ENCODE peak calls at places on chromosomes 3 and 15, in four cellular contexts. R, W, V and C are unnamed samples.

GRCh38 chr3:141331370-141332318 is 36.7 kb upstream of the ZBTB38 start:
- DNase-seq in V (peak; percentile 92), R (peak; percentile 53), W (peak; percentile 97), C (no peak)

GRCh38 chr15:42139596-42139995 is 16.8 kb downstream of the PLA2G4F start:
- DNase-seq in V (no peak), R (no peak), W (no peak), C (no peak)

GRCh38 chr15:40948706-40949473 is 4.4 kb upstream of the CHAC1 start:
- DNase-seq in R (no peak), V (no peak), W (no peak), C (no peak)

GRCh38 chr15:76987276-76987675 is 7.7 kb upstream of the PSTPIP1 start:
- DNase-seq in W (no peak), V (no peak), R (no peak), C (peak; percentile 8)

GRCh38 chr3:32076566-32076965 is 29.9 kb upstream of the GPD1L start:
- DNase-seq in R (no peak), W (no peak), V (no peak), C (no peak)

GRCh38 chr3:188339410-188340295 is 185.7 kb downstream of the LPP start:
- DNase-seq in W (no peak), R (no peak), V (no peak), C (no peak)

GRCh38 chr3:120767106-120767505 is 24.6 kb downstream of the GTF2E1 start:
- DNase-seq in W (no peak), R (no peak), V (no peak), C (no peak)

GRCh38 chr15:69537888-69538287 is 85.3 kb downstream of the RPLP1 start:
- DNase-seq in W (no peak), V (no peak), R (no peak), C (no peak)

GRCh38 chr3:151203053-151203420 is at the start of gene GPR171:
- DNase-seq in V (no peak), R (no peak), W (no peak), C (no peak)

GRCh38 chr15:66880380-66881155 is 178.5 kb downstream of the SMAD6 start:
- DNase-seq in R (no peak), V (no peak), W (no peak), C (no peak)

GRCh38 chr15:63389902-63390301 is 8.3 kb upstream of the CA12 start:
- DNase-seq in W (no peak), R (peak; percentile 23), V (peak; percentile 50), C (no peak)

GRCh38 chr3:110473405-110473804 is 598.2 kb upstream of the NECTIN3 start:
- DNase-seq in R (no peak), V (no peak), W (no peak), C (no peak)

GRCh38 chr3:45688194-45688881 is 858 bp upstream of the SACM1L start:
- DNase-seq in R (peak; percentile 29), V (peak; percentile 82), W (peak; percentile 47), C (peak; percentile 57)

GRCh38 chr3:54322354-54322753 is 200.0 kb downstream of the CACNA2D3 start:
- DNase-seq in R (peak; percentile 10), W (peak; percentile 5), V (no peak), C (no peak)

GRCh38 chr3:182258538-182259177 is 534.6 kb upstream of the ATP11B start:
- DNase-seq in V (peak; percentile 29), R (peak; percentile 45), W (peak; percentile 54), C (no peak)

GRCh38 chr15:65913631-65914199 is 44.4 kb downstream of the RAB11A start:
- DNase-seq in R (no peak), V (no peak), W (no peak), C (no peak)

GRCh38 chr3:138180375-138181029 is 5.8 kb upstream of the DBR1 start:
- DNase-seq in R (peak; percentile 50), W (peak; percentile 35), V (peak; percentile 56), C (no peak)

GRCh38 chr3:114213669-114214541 is 23.5 kb downstream of the ZNF80 start:
- DNase-seq in W (peak; percentile 4), R (no peak), V (peak; percentile 1), C (no peak)

GRCh38 chr3:53530205-53530604 is 35.8 kb downstream of the CACNA1D start:
- DNase-seq in V (no peak), R (no peak), W (no peak), C (no peak)

GRCh38 chr3:171776411-171776810 is 33.9 kb downstream of the PLD1 start:
- DNase-seq in V (no peak), R (peak; percentile 36), W (no peak), C (no peak)

GRCh38 chr3:8529197-8529637 is 27.6 kb downstream of the LMCD1 start:
- DNase-seq in R (peak; percentile 59), V (no peak), W (peak; percentile 34), C (no peak)

GRCh38 chr3:60386311-60386710 is 864.9 kb downstream of the FHIT start:
- DNase-seq in V (no peak), W (no peak), R (no peak), C (no peak)

GRCh38 chr3:126481808-126482502 is 6.3 kb upstream of the ZXDC start:
- DNase-seq in W (no peak), R (peak; percentile 71), V (no peak), C (no peak)

GRCh38 chr3:193971268-193971751 is 164.6 kb upstream of the HES1 start:
- DNase-seq in V (no peak), R (no peak), W (peak; percentile 12), C (no peak)

GRCh38 chr3:16400143-16400935 is 113.2 kb downstream of the RFTN1 start:
- DNase-seq in R (no peak), V (no peak), W (no peak), C (no peak)
- TF ChIP-seq HMGXB4 in R (no peak), V (no peak), W (no peak), C (no peak)

DNA sequence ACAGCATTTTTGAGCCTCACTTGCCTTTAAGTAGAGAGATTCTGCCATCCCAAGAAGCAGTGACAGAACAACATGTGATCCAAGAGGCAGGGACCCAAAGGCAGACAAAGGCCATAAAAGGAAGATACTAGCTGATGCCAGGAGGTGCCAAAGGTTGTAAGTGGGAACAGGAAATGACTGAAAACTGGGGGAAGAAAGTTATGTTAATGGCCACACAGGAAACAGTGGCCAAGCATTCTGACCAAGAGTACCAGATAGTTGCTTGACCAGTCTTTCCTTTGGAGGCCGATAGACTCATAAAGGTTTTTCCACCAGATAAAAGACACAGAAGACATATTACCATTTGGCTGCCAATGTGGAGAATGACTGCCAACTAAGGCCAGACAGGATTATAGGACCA is 274.5 kb upstream of the PEX5L start:
- DNase-seq in W (no peak), R (no peak), V (no peak), C (no peak)
- TF ChIP-seq NR3C1 in W (no peak), R (no peak), V (no peak), C (no peak)

DNA sequence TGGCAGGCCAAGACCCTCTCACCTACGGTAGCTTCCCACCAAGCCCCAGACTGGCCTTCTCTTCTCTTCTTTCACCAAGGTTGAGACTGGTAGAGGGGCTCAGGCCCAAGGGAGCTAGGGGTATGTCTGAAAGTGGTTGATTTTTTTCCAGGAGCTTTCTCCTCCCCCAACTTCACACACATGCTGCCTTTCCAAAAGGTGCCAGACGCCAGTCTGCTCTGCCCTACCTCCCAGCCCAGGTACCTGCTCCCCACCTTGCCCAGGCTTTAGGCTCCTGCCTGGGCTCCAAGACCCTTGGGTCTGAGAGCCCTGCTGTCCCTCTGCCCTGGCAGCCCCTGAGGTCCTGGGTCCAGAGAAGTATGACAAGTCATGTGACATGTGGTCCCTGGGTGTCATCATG is 28.4 kb downstream of the MAPKAPK3 start:
- DNase-seq in R (no peak), W (no peak), V (no peak), C (no peak)
- TF ChIP-seq HMGXB4 in R (no peak), W (no peak), V (no peak), C (no peak)

DNA sequence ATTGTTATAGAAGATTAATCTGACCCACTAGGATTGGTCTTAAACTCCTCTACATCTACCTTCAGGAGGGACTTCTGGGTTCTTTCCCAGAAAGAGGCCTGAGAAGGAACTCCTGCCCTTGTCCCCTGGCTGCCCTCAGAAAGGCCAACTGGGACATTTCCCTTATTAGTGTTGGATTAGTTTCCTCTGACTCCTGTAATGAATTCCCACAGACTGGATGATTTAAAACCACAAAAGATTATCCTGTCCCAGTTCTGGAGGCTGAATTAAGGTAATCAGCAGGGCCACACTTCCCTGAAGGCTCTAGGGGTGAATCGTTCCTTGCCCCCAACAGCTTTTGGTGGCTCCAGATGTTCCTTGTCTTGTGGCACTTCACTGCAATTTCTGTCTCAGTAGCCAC is 102.8 kb upstream of the NMNAT3 start:
- DNase-seq in R (no peak), V (no peak), W (no peak), C (no peak)
- TF ChIP-seq NR3C1 in R (no peak), V (no peak), W (no peak), C (no peak)